ENCODE peak calls at places on chromosome 20, in five cellular contexts. X is SW480; G is activated naive CD4-positive, alpha-beta T cell treated with anti-CD3 and anti-CD28 coated beads, Interleukin-2, amount 10 ng/mL, durations not matched to agents 7 days and 5 days; H is NCI-H2227 treated with DMSO at 0.1 percent for 48 hours; V is stimulated activated CD4-positive, alpha-beta T cell treated with anti-CD3 and anti-CD28 coated beads, Interleukin-4, amount 100 ng/mL, for 48 hours. N is an unnamed sample.

GRCh38 chr20:43916073-43916874 is 1.6 kb downstream of the TOX2 start:
- DNase-seq in X (no peak), G (no peak), H (no peak), V (no peak), N (no peak)

GRCh38 chr20:35021063-35021462 is 65.4 kb downstream of the MYH7B start:
- DNase-seq in X (no peak), G (no peak), H (no peak), V (no peak), N (no peak)

GRCh38 chr20:25622450-25623224 is 1.2 kb downstream of the NANP start:
- DNase-seq in X (peak), G (no peak), H (no peak), V (no peak), N (no peak)

GRCh38 chr20:43955244-43956191 is 40.9 kb downstream of the TOX2 start:
- DNase-seq in X (peak), G (peak), H (no peak), V (peak), N (no peak)

GRCh38 chr20:32749914-32750637 is 6.8 kb upstream of the COMMD7 start:
- DNase-seq in X (no peak), G (no peak), H (no peak), V (no peak), N (no peak)

GRCh38 chr20:20198011-20198410 is 145.7 kb downstream of the CFAP61 start:
- DNase-seq in X (no peak), G (no peak), H (no peak), V (no peak), N (no peak)

GRCh38 chr20:33183292-33183691 is 15.3 kb downstream of the BPIFA2 start:
- DNase-seq in X (no peak), G (no peak), H (no peak), V (no peak), N (no peak)

GRCh38 chr20:9884061-9884460 is 45.2 kb upstream of the PAK5 start:
- DNase-seq in X (peak), G (no peak), H (no peak), V (no peak), N (no peak)

GRCh38 chr20:2752631-2753455 is 47.6 kb downstream of the CPXM1 start:
- DNase-seq in X (peak), G (peak), H (no peak), V (no peak), N (no peak)

GRCh38 chr20:44180814-44181213 is 6.2 kb downstream of the JPH2 start:
- DNase-seq in X (no peak), G (no peak), H (no peak), V (no peak), N (no peak)

GRCh38 chr20:33684533-33685327 is 1.5 kb downstream of the E2F1 start:
- DNase-seq in X (no peak), G (no peak), H (peak), V (no peak), N (peak)

GRCh38 chr20:40980106-40980827 is 48.4 kb upstream of the TOP1 start:
- DNase-seq in X (no peak), G (no peak), H (no peak), V (no peak), N (no peak)

GRCh38 chr20:46823753-46824152 is 70.9 kb upstream of the EYA2 start:
- DNase-seq in X (no peak), G (no peak), H (no peak), V (no peak), N (no peak)

GRCh38 chr20:18692453-18692852 is 104.6 kb downstream of the DTD1 start:
- DNase-seq in X (no peak), G (no peak), H (no peak), V (no peak), N (no peak)

GRCh38 chr20:5844063-5844681 is 94.0 kb downstream of the SHLD1 start:
- DNase-seq in X (peak), G (peak), H (peak), V (peak), N (peak)

GRCh38 chr20:53757472-53757913 is 163.9 kb upstream of the ZNF217 start:
- DNase-seq in X (no peak), G (no peak), H (peak), V (no peak), N (peak)

N was measured in DMS153.